ENCODE peak calls at places on chromosomes 4 and X, in four cellular contexts. U is HCT116, D is mammary epithelial cell, V is colonic mucosa. F is an unnamed sample.

GRCh38 chr4:89751416-89751815 is 85.5 kb downstream of the SNCA start:
- DNase-seq in V (no peak), D (no peak), U (no peak), F (no peak)

GRCh38 chrX:54891573-54891972 is 29.1 kb upstream of the TRO start:
- DNase-seq in V (peak; percentile 31), D (peak; percentile 37), U (peak; percentile 23), F (peak; percentile 76)

GRCh38 chr4:80113615-80114014 is 40.6 kb upstream of the ANTXR2 start:
- DNase-seq in D (no peak), V (no peak), U (no peak), F (no peak)

GRCh38 chr4:88283661-88284377 is 542 bp downstream of the PPM1K start:
- DNase-seq in V (peak; percentile 56), D (peak; percentile 75), U (peak; percentile 12), F (peak; percentile 90)

GRCh38 chr4:104859601-104860000 is 287.1 kb upstream of the TET2 start:
- DNase-seq in V (no peak), U (no peak), D (no peak), F (no peak)

GRCh38 chr4:168537556-168537955 is 40.7 kb downstream of the PALLD start:
- DNase-seq in U (no peak), V (no peak), D (no peak), F (no peak)

GRCh38 chr4:84258905-84259830 is 239.9 kb downstream of the NKX6-1 start:
- DNase-seq in V (no peak), D (peak; percentile 21), U (peak; percentile 13), F (peak; percentile 70)

GRCh38 chrX:110037181-110037580 is 34.3 kb downstream of the TMEM164 start:
- DNase-seq in U (no peak), D (peak; percentile 23), V (no peak), F (no peak)

GRCh38 chr4:183264614-183265013 is 55.5 kb downstream of the CLDN22 start:
- DNase-seq in V (no peak), U (no peak), D (no peak), F (no peak)

GRCh38 chr4:77360451-77360850 is 203.4 kb downstream of the CCNG2 start:
- DNase-seq in V (no peak), U (no peak), D (no peak), F (peak; percentile 52)

GRCh38 chr4:56684320-56684719 is 3.2 kb upstream of the HOPX start:
- DNase-seq in D (peak; percentile 37), V (no peak), U (no peak), F (no peak)

GRCh38 chr4:80184791-80185756 is 12.2 kb upstream of the PRDM8 start:
- DNase-seq in D (no peak), U (no peak), V (no peak), F (no peak)

GRCh38 chr4:121519236-121519838 is 138.5 kb upstream of the QRFPR start:
- DNase-seq in U (no peak), V (no peak), D (no peak), F (no peak)

GRCh38 chr4:119536572-119537528 is 91.8 kb downstream of the PDE5A start:
- DNase-seq in D (peak; percentile 35), U (no peak), V (no peak), F (no peak)

GRCh38 chr4:105613326-105613725 is 60.9 kb downstream of the ARHGEF38 start:
- DNase-seq in D (no peak), V (no peak), U (no peak), F (no peak)

GRCh38 chr4:3436798-3437581 is 4.8 kb upstream of the HGFAC start:
- DNase-seq in D (peak; percentile 93), U (peak; percentile 62), V (peak; percentile 53), F (no peak)

GRCh38 chr4:3189459-3189858 is 59.5 kb upstream of the MSANTD1 start:
- DNase-seq in U (no peak), V (no peak), D (no peak), F (no peak)

GRCh38 chrX:95063554-95063953 is 1389.5 kb downstream of the FAM133A start:
- DNase-seq in D (peak; percentile 17), V (no peak), U (no peak), F (no peak)

GRCh38 chr4:147480891-147481576 is at the start of gene EDNRA:
- DNase-seq in D (no peak), V (no peak), U (no peak), F (no peak)

GRCh38 chr4:6681191-6681590 is 12.5 kb upstream of the S100P start:
- DNase-seq in V (no peak), D (no peak), U (no peak), F (peak; percentile 79)

GRCh38 chr4:105189855-105190650 is 43.4 kb downstream of the TET2 start:
- DNase-seq in D (no peak), V (no peak), U (no peak), F (no peak)

GRCh38 chrX:48793935-48794334 is 7.5 kb downstream of the GATA1 start:
- DNase-seq in D (no peak), V (no peak), U (no peak), F (no peak)

GRCh38 chr4:74279716-74280115 is 28.6 kb upstream of the EPGN start:
- DNase-seq in U (no peak), V (no peak), D (no peak), F (no peak)

GRCh38 chr4:8442596-8443358 is 2.2 kb downstream of the TRMT44 start:
- DNase-seq in V (no peak), U (no peak), D (no peak), F (no peak)
- H3K4me1 ChIP-seq in V (peaks cover 9% of the 10 kb centered on the region), U (peaks cover 11% of the 10 kb centered on the region), D (peaks cover 28% of the 10 kb centered on the region), F (peaks cover 29% of the 10 kb centered on the region)

GRCh38 chrX:129576539-129576938 is 36.5 kb downstream of the OCRL start:
- DNase-seq in U (no peak), V (no peak), D (no peak), F (no peak)

GRCh38 chrX:129577473-129577872 is 37.4 kb downstream of the OCRL start:
- DNase-seq in V (no peak), U (no peak), D (peak; percentile 5), F (no peak)

GRCh38 chrX:129581904-129582303 is 41.8 kb downstream of the OCRL start:
- DNase-seq in D (no peak), V (no peak), U (no peak), F (no peak)

GRCh38 chrX:129574214-129574613 is 34.2 kb downstream of the OCRL start:
- DNase-seq in V (no peak), U (no peak), D (no peak), F (no peak)

DNA sequence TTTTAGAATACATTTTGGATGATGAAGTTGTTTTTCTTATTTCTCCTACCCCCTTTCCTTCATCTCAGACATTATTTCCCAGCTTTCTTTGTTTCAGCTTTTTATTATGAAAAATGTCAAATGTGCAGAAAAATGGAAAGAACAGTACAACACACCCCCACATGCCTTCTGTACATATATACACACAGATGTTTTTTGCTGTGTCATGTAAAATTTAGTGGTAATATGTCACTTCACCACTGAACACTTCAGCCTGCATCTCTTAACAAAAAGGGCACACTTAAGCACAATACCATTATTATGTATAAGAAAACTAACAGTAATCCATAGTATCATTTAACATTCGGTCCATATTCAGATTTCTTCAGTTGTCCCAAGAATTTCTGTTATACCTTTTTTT is 37.8 kb downstream of the OCRL start:
- DNase-seq in V (no peak), D (no peak), U (no peak), F (no peak)
- H3K9ac ChIP-seq in V (no peak overlapping the region), D (no peak overlapping the region), U (no peak overlapping the region), F (no peak overlapping the region)

GRCh38 chrX:74251006-74251930 is 52.7 kb upstream of the ZCCHC13 start:
- DNase-seq in V (peak; percentile 61), D (peak; percentile 50), U (no peak), F (no peak)

GRCh38 chrX:74250574-74250973 is 53.4 kb upstream of the ZCCHC13 start:
- DNase-seq in V (no peak), U (no peak), D (no peak), F (no peak)

GRCh38 chrX:74246524-74246923 is 57.5 kb upstream of the ZCCHC13 start:
- DNase-seq in U (no peak), V (no peak), D (peak; percentile 34), F (no peak)

GRCh38 chrX:74248889-74249288 is 55.1 kb upstream of the ZCCHC13 start:
- DNase-seq in U (no peak), D (no peak), V (peak; percentile 48), F (no peak)

DNA sequence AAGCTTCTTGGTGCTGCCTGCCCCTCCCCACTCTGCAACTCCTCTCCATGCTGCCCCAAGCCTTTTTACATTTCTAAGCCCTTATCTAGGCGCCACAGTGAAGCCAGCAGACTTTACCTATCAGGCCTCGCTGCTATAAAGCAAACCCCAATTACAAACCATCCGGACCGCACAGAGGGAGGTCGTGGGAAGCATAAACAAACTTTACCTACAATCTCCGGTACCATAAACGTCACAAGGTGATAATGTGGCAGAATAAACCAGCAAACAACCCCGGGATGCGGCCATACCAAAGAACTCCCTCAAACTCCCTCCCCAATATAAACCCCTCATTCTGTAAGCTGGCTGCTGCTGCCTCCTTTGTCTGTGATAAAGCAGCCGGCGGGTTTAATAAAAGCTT is 54.0 kb upstream of the ZCCHC13 start:
- DNase-seq in U (no peak), V (peak; percentile 20), D (no peak), F (no peak)
- H3K27ac ChIP-seq in U (no peak overlapping the region), V (peak overlapping the region; percentile 61), D (peak overlapping the region; percentile 3), F (no peak overlapping the region)

GRCh38 chrX:153738056-153738605 is 13.5 kb downstream of the ABCD1 start:
- DNase-seq in D (no peak), U (no peak), V (no peak), F (peak; percentile 22)

GRCh38 chrX:153739754-153740486 is 15.3 kb downstream of the ABCD1 start:
- DNase-seq in V (no peak), D (peak; percentile 60), U (no peak), F (no peak)

GRCh38 chrX:153744210-153745066 is 19.6 kb upstream of the PLXNB3 start:
- DNase-seq in D (no peak), V (peak; percentile 51), U (no peak), F (peak; percentile 65)

GRCh38 chrX:153741446-153741845 is 16.8 kb downstream of the ABCD1 start:
- DNase-seq in U (no peak), D (no peak), V (no peak), F (no peak)

DNA sequence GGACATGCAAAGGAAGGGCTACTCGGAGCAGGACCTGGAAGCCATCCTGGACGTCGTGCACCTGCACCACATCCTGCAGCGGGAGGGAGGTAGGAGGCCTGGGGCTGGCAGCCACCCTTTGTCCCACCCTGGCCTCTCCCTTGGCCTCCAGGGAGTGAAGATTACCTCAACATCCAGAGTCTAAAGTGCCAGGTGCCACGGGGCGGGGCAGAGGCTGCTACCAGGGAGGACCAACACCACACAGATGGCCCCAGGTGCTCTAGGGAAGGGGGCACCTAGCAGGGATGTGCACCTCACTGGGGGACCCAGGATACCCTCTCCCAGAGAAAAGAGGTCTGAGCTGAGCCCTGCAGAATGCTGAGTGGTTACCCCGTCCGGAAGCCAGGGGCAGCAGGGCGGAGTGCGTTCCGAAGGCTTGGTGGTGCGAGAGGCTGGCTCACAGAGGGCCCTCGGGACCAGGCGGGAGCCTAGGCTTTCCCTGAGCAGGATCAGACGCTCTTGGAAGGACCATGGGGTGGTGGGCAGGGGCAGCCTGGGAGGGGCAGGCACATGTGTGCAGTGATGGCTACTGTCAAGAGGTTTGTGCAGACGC is 16.1 kb downstream of the ABCD1 start:
- DNase-seq in D (no peak), V (no peak), U (no peak), F (no peak)
- H3K4me1 ChIP-seq in D (peaks cover 21% of the 10 kb centered on the region), V (no peaks in the 10 kb centered on the region), U (no peaks in the 10 kb centered on the region), F (peaks cover 24% of the 10 kb centered on the region)

DNA sequence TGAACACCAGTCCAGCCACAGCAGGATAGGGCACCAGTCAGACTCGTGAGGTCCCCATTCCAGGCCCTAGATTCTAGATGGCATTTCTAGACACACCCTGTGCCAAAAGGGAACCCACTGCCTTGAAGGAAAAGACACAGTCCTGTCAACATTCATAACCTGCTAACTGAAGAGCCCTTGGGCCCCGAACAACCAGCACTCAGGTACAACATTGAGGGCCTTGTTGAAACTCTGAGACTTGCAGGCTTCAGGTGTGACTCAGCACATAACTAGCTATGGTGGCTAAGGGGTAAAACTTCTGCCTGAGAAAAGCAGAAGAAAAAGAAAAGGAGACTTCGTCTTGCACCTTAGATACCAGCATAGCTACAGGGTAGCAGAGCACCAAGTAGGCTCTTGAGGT is 252.9 kb upstream of the GRID2 start:
- DNase-seq in U (no peak), D (peak; percentile 8), V (no peak), F (no peak)
- H3K9ac ChIP-seq in U (no peak overlapping the region), D (no peak overlapping the region), V (no peak overlapping the region), F (no peak overlapping the region)